ENCODE peak calls at places on chromosomes 13 and 19, in ten cellular contexts. C, O, Z, V, N, K, Y, B, H and W are unnamed samples.
A peak's percentile ranks its signal among the peaks of the same experiment; 100 is the strongest.

GRCh38 chr19:16033136-16033530 is 43.2 kb upstream of the TPM4 start:
- DNase-seq in N (no peak), Z (no peak), O (no peak), H (no peak), C (no peak), K (no peak), B (no peak), V (no peak), Y (no peak), W (no peak)

GRCh38 chr19:10104665-10105221 is 1.4 kb upstream of the PPAN start:
- DNase-seq in O (no peak), Z (no peak), N (no peak), K (peak; percentile 66), Y (no peak), H (no peak), C (no peak), B (no peak), V (no peak), W (no peak)

GRCh38 chr19:18762125-18763023 is 28.7 kb downstream of the COMP start:
- DNase-seq in K (no peak), O (no peak), C (peak; percentile 15), Y (peak; percentile 69), Z (no peak), N (no peak), B (no peak), V (no peak), H (no peak), W (no peak)

GRCh38 chr13:26061947-26062346 is 10.1 kb upstream of the SHISA2 start:
- DNase-seq in Y (no peak), H (no peak), B (no peak), Z (no peak), K (no peak), O (peak; percentile 23), V (no peak), C (no peak), N (no peak), W (no peak)

GRCh38 chr13:30094015-30094533 is 213.3 kb downstream of the KATNAL1 start:
- DNase-seq in H (no peak), O (no peak), K (no peak), V (no peak), Z (no peak), N (no peak), C (no peak), Y (no peak), B (no peak), W (no peak)

GRCh38 chr19:4581381-4582111 is 22.1 kb upstream of the SEMA6B start:
- DNase-seq in O (no peak), H (no peak), Z (no peak), N (no peak), V (no peak), C (peak; percentile 76), B (no peak), K (no peak), Y (no peak), W (no peak)

GRCh38 chr13:66665991-66666390 is 564.1 kb downstream of the PCDH9 start:
- DNase-seq in V (peak; percentile 7), H (no peak), B (no peak), Z (no peak), K (no peak), O (peak; percentile 49), C (peak; percentile 26), Y (no peak), N (no peak), W (no peak)

GRCh38 chr19:29771708-29772415 is 39.9 kb upstream of the CCNE1 start:
- DNase-seq in K (peak; percentile 12), Y (peak; percentile 38), C (peak; percentile 78), V (peak; percentile 73), B (no peak), Z (peak; percentile 46), H (no peak), N (no peak), O (peak; percentile 4), W (no peak)

GRCh38 chr19:54418030-54418929 is 3.0 kb downstream of the TTYH1 start:
- DNase-seq in K (no peak), H (no peak), B (no peak), N (no peak), C (no peak), Z (no peak), Y (no peak), O (no peak), V (no peak), W (no peak)

GRCh38 chr19:4523306-4524110 is 5.2 kb upstream of the PLIN4 start:
- DNase-seq in H (no peak), K (peak; percentile 14), Y (peak; percentile 60), N (no peak), V (peak; percentile 60), B (no peak), O (no peak), C (peak; percentile 74), Z (no peak), W (no peak)

GRCh38 chr13:45511310-45512147 is 46.8 kb downstream of the COG3 start:
- DNase-seq in O (peak; percentile 50), N (no peak), H (no peak), B (no peak), C (no peak), K (no peak), Y (no peak), V (peak; percentile 26), Z (no peak), W (no peak)

GRCh38 chr13:43360911-43361605 is 337.7 kb downstream of the DNAJC15 start:
- DNase-seq in V (no peak), C (no peak), Z (no peak), N (no peak), O (no peak), Y (no peak), K (no peak), B (no peak), H (no peak), W (no peak)

GRCh38 chr13:74052402-74052928 is 81.7 kb downstream of the KLF12 start:
- DNase-seq in K (no peak), H (no peak), C (no peak), B (no peak), Z (no peak), V (no peak), O (no peak), Y (no peak), N (no peak), W (no peak)

GRCh38 chr19:39126593-39127187 is 1.1 kb downstream of the PAK4 start:
- DNase-seq in N (no peak), C (no peak), Y (no peak), K (no peak), Z (no peak), B (no peak), H (no peak), V (no peak), O (no peak), W (no peak)

GRCh38 chr19:18789883-18790565 is 1.1 kb downstream of the COMP start:
- DNase-seq in K (no peak), H (no peak), Z (no peak), V (no peak), B (no peak), O (no peak), C (peak; percentile 70), Y (no peak), N (no peak), W (no peak)

GRCh38 chr19:52963229-52963760 is 614 bp upstream of the ZNF816 start:
- DNase-seq in Y (peak; percentile 22), Z (peak; percentile 33), B (no peak), N (no peak), O (no peak), K (no peak), V (peak; percentile 26), C (peak; percentile 41), H (no peak), W (no peak)

DNA sequence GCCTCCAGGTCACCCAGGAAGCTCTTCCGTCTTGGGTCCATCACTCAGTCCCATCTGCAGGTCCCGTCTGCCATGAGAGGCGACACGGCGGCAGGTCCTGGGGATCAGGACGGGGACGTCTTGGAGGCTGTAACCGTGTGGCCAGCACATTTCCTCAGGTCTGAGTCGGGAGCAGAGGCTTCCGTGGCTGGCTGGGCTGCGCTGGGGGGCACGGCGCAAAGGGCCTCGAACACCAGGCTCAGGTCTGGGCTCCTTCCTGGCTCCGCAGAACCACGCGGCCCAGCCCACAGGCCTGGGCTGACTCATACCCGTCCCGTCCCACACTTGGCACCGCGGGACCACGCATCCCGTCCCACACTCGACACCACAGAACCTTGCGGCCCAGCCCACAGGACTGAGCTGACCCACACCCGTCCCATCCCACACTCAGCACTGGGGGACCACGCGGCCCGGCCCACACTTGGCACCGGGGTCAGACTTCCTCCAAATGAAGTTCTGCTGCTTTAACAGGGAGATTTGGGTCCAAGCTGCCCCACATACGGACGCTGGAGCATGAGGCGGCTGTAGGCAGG is 30.2 kb downstream of the SBNO2 start:
- DNase-seq in Z (no peak), N (no peak), B (no peak), K (no peak), C (no peak), H (no peak), V (no peak), Y (no peak), O (no peak), W (no peak)
- TF ChIP-seq CTCF in Z (no peak), N (no peak), B (no peak), K (no peak), C (no peak), H (no peak), V (no peak), Y (no peak), O (no peak), W (no peak)

GRCh38 chr19:7869453-7869909 is 4.7 kb downstream of the PRR36 start:
- DNase-seq in O (no peak), Y (peak; percentile 66), B (no peak), V (peak; percentile 53), N (no peak), K (peak; percentile 72), H (no peak), Z (peak; percentile 67), C (peak; percentile 66), W (no peak)
- TF ChIP-seq CTCF in O (no peak), Y (no peak), B (peak; percentile 10), V (peak; percentile 59), N (no peak), K (no peak), H (peak; percentile 39), Z (peak; percentile 62), C (peak; percentile 55), W (no peak)

GRCh38 chr19:48006762-48007161 is 12.3 kb downstream of the ELSPBP1 start:
- DNase-seq in C (no peak), H (no peak), K (no peak), B (no peak), V (no peak), O (no peak), Y (no peak), Z (no peak), N (no peak), W (no peak)
- TF ChIP-seq CTCF in C (no peak), H (no peak), K (peak; percentile 14), B (no peak), V (no peak), O (no peak), Y (no peak), Z (no peak), N (no peak), W (no peak)

DNA sequence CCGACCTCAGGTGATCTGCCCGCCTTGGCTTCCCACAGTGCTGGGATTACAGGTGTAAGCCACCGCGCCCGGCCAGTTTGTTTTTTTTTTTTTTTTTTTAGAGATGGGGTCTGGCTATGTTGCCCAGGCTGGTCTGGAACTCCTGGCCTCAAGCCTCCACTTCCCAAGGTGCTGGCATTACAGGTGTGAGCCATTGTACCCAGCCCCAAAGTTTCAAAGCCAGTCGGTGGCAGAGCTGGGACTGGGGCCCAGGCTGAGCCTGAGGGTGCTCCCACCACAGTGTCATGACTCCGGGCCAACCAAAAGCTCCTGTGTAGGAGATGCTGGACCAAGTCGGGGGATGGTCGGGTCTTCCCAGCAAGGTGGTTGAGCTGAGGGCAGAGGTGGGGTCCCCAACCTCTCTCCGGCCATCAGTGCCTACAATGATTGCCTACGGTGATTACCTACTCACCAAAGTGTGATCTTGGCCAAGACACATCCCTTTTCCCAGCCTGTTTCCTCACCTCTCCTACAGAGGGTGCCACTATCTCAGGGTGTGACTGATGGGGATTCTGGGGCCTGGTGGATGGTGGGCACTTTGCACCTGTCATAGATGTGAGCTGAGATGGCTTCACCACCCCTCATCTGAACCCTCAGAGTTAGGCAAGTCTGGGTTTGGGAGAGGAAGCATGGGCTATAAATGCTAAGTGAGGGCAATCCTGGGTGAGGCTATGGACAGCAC is 5.9 kb upstream of the SAMD1 start:
- DNase-seq in Y (no peak), O (no peak), K (no peak), Z (no peak), N (no peak), H (no peak), V (no peak), C (no peak), B (no peak), W (no peak)
- TF ChIP-seq CTCF in Y (no peak), O (peak; percentile 15), K (no peak), Z (no peak), N (no peak), H (no peak), V (no peak), C (no peak), B (no peak), W (no peak)